ENCODE peak calls at places on chromosomes 13 and 19, in seven cellular contexts. One of them, this sample, is unnamed.

GRCh38 chr19:34224996-34225658 is 29.2 kb upstream of the GARRE1 start:
- DNase-seq in kidney: no peak
- DNase-seq in stimulated activated CD8-positive, alpha-beta memory T cell treated with anti-CD3 and anti-CD28 coated beads, Interleukin-4, amount 100 ng/mL, for 1 hour: no peak
- DNase-seq in Caki2: peak; percentile 35
- DNase-seq in GF-D8: no peak
- DNase-seq in NCI-H2227 treated with DMSO at 0.1 percent for 48 hours: no peak
- DNase-seq in dermis microvascular lymphatic vessel endothelial cell: no peak
- DNase-seq in this sample: no peak

GRCh38 chr13:52969373-52969772 is 59.2 kb upstream of the OLFM4 start:
- DNase-seq in dermis microvascular lymphatic vessel endothelial cell: no peak
- DNase-seq in kidney: no peak
- DNase-seq in NCI-H2227 treated with DMSO at 0.1 percent for 48 hours: no peak
- DNase-seq in stimulated activated CD8-positive, alpha-beta memory T cell treated with anti-CD3 and anti-CD28 coated beads, Interleukin-4, amount 100 ng/mL, for 1 hour: no peak
- DNase-seq in GF-D8: no peak
- DNase-seq in Caki2: no peak
- DNase-seq in this sample: no peak

GRCh38 chr13:79440958-79441553 is 35.0 kb upstream of the RBM26 start:
- DNase-seq in Caki2: peak; percentile 4
- DNase-seq in kidney: no peak
- DNase-seq in GF-D8: no peak
- DNase-seq in stimulated activated CD8-positive, alpha-beta memory T cell treated with anti-CD3 and anti-CD28 coated beads, Interleukin-4, amount 100 ng/mL, for 1 hour: no peak
- DNase-seq in NCI-H2227 treated with DMSO at 0.1 percent for 48 hours: no peak
- DNase-seq in dermis microvascular lymphatic vessel endothelial cell: no peak
- DNase-seq in this sample: no peak

GRCh38 chr19:47493378-47494210 is 9.6 kb upstream of the KPTN start:
- DNase-seq in kidney: no peak
- DNase-seq in GF-D8: no peak
- DNase-seq in stimulated activated CD8-positive, alpha-beta memory T cell treated with anti-CD3 and anti-CD28 coated beads, Interleukin-4, amount 100 ng/mL, for 1 hour: no peak
- DNase-seq in dermis microvascular lymphatic vessel endothelial cell: no peak
- DNase-seq in NCI-H2227 treated with DMSO at 0.1 percent for 48 hours: no peak
- DNase-seq in Caki2: no peak
- DNase-seq in this sample: no peak

GRCh38 chr19:52398091-52398461 is 427 bp downstream of the ZNF528 start:
- DNase-seq in stimulated activated CD8-positive, alpha-beta memory T cell treated with anti-CD3 and anti-CD28 coated beads, Interleukin-4, amount 100 ng/mL, for 1 hour: no peak
- DNase-seq in NCI-H2227 treated with DMSO at 0.1 percent for 48 hours: no peak
- DNase-seq in GF-D8: no peak
- DNase-seq in kidney: no peak
- DNase-seq in Caki2: no peak
- DNase-seq in dermis microvascular lymphatic vessel endothelial cell: no peak
- DNase-seq in this sample: peak; percentile 6

GRCh38 chr19:45901912-45902650 is at the start of gene MYPOP:
- DNase-seq in NCI-H2227 treated with DMSO at 0.1 percent for 48 hours: no peak
- DNase-seq in stimulated activated CD8-positive, alpha-beta memory T cell treated with anti-CD3 and anti-CD28 coated beads, Interleukin-4, amount 100 ng/mL, for 1 hour: no peak
- DNase-seq in dermis microvascular lymphatic vessel endothelial cell: peak; percentile 21
- DNase-seq in kidney: no peak
- DNase-seq in GF-D8: no peak
- DNase-seq in Caki2: no peak
- DNase-seq in this sample: no peak

GRCh38 chr13:79516590-79516989 is 35.6 kb downstream of the NDFIP2 start:
- DNase-seq in GF-D8: no peak
- DNase-seq in stimulated activated CD8-positive, alpha-beta memory T cell treated with anti-CD3 and anti-CD28 coated beads, Interleukin-4, amount 100 ng/mL, for 1 hour: no peak
- DNase-seq in Caki2: no peak
- DNase-seq in dermis microvascular lymphatic vessel endothelial cell: peak; percentile 30
- DNase-seq in kidney: no peak
- DNase-seq in NCI-H2227 treated with DMSO at 0.1 percent for 48 hours: no peak
- DNase-seq in this sample: no peak

GRCh38 chr13:30866692-30867669 is 39.1 kb upstream of the MEDAG start:
- DNase-seq in dermis microvascular lymphatic vessel endothelial cell: peak; percentile 41
- DNase-seq in Caki2: no peak
- DNase-seq in kidney: no peak
- DNase-seq in GF-D8: no peak
- DNase-seq in NCI-H2227 treated with DMSO at 0.1 percent for 48 hours: peak; percentile 69
- DNase-seq in stimulated activated CD8-positive, alpha-beta memory T cell treated with anti-CD3 and anti-CD28 coated beads, Interleukin-4, amount 100 ng/mL, for 1 hour: no peak
- DNase-seq in this sample: no peak

GRCh38 chr19:33245948-33246728 is 20.5 kb upstream of the SLC7A10 start:
- DNase-seq in GF-D8: no peak
- DNase-seq in NCI-H2227 treated with DMSO at 0.1 percent for 48 hours: no peak
- DNase-seq in kidney: peak; percentile 54
- DNase-seq in stimulated activated CD8-positive, alpha-beta memory T cell treated with anti-CD3 and anti-CD28 coated beads, Interleukin-4, amount 100 ng/mL, for 1 hour: no peak
- DNase-seq in Caki2: no peak
- DNase-seq in dermis microvascular lymphatic vessel endothelial cell: peak; percentile 7
- DNase-seq in this sample: no peak

GRCh38 chr19:49403404-49404187 is 15.5 kb downstream of the KASH5 start:
- DNase-seq in Caki2: no peak
- DNase-seq in NCI-H2227 treated with DMSO at 0.1 percent for 48 hours: no peak
- DNase-seq in kidney: no peak
- DNase-seq in stimulated activated CD8-positive, alpha-beta memory T cell treated with anti-CD3 and anti-CD28 coated beads, Interleukin-4, amount 100 ng/mL, for 1 hour: no peak
- DNase-seq in GF-D8: no peak
- DNase-seq in dermis microvascular lymphatic vessel endothelial cell: no peak
- DNase-seq in this sample: no peak

GRCh38 chr13:62879071-62879470 is 1463.4 kb upstream of the PCDH20 start:
- DNase-seq in GF-D8: no peak
- DNase-seq in kidney: no peak
- DNase-seq in dermis microvascular lymphatic vessel endothelial cell: no peak
- DNase-seq in Caki2: no peak
- DNase-seq in NCI-H2227 treated with DMSO at 0.1 percent for 48 hours: no peak
- DNase-seq in stimulated activated CD8-positive, alpha-beta memory T cell treated with anti-CD3 and anti-CD28 coated beads, Interleukin-4, amount 100 ng/mL, for 1 hour: no peak
- DNase-seq in this sample: no peak

GRCh38 chr19:41932259-41933130 is 4.2 kb upstream of the ERFL start:
- DNase-seq in kidney: peak; percentile 69
- DNase-seq in stimulated activated CD8-positive, alpha-beta memory T cell treated with anti-CD3 and anti-CD28 coated beads, Interleukin-4, amount 100 ng/mL, for 1 hour: no peak
- DNase-seq in Caki2: no peak
- DNase-seq in dermis microvascular lymphatic vessel endothelial cell: no peak
- DNase-seq in NCI-H2227 treated with DMSO at 0.1 percent for 48 hours: no peak
- DNase-seq in GF-D8: no peak
- DNase-seq in this sample: no peak

GRCh38 chr13:44237276-44237767 is 136.3 kb upstream of the SERP2 start:
- DNase-seq in dermis microvascular lymphatic vessel endothelial cell: peak; percentile 99
- DNase-seq in GF-D8: peak; percentile 70
- DNase-seq in Caki2: peak; percentile 56
- DNase-seq in stimulated activated CD8-positive, alpha-beta memory T cell treated with anti-CD3 and anti-CD28 coated beads, Interleukin-4, amount 100 ng/mL, for 1 hour: no peak
- DNase-seq in kidney: peak; percentile 75
- DNase-seq in NCI-H2227 treated with DMSO at 0.1 percent for 48 hours: no peak
- DNase-seq in this sample: peak; percentile 71

GRCh38 chr19:36128392-36128736 is 11.5 kb upstream of the CAPNS1 start:
- DNase-seq in dermis microvascular lymphatic vessel endothelial cell: no peak
- DNase-seq in GF-D8: peak; percentile 64
- DNase-seq in NCI-H2227 treated with DMSO at 0.1 percent for 48 hours: peak; percentile 73
- DNase-seq in stimulated activated CD8-positive, alpha-beta memory T cell treated with anti-CD3 and anti-CD28 coated beads, Interleukin-4, amount 100 ng/mL, for 1 hour: no peak
- DNase-seq in kidney: no peak
- DNase-seq in Caki2: no peak
- DNase-seq in this sample: no peak

GRCh38 chr19:8069116-8069973 is 16.8 kb downstream of the CCL25 start:
- DNase-seq in NCI-H2227 treated with DMSO at 0.1 percent for 48 hours: no peak
- DNase-seq in stimulated activated CD8-positive, alpha-beta memory T cell treated with anti-CD3 and anti-CD28 coated beads, Interleukin-4, amount 100 ng/mL, for 1 hour: no peak
- DNase-seq in GF-D8: no peak
- DNase-seq in kidney: no peak
- DNase-seq in Caki2: no peak
- DNase-seq in dermis microvascular lymphatic vessel endothelial cell: no peak
- DNase-seq in this sample: no peak

GRCh38 chr13:57583529-57583928 is 48.0 kb upstream of the PCDH17 start:
- DNase-seq in kidney: no peak
- DNase-seq in dermis microvascular lymphatic vessel endothelial cell: no peak
- DNase-seq in Caki2: no peak
- DNase-seq in stimulated activated CD8-positive, alpha-beta memory T cell treated with anti-CD3 and anti-CD28 coated beads, Interleukin-4, amount 100 ng/mL, for 1 hour: no peak
- DNase-seq in GF-D8: no peak
- DNase-seq in NCI-H2227 treated with DMSO at 0.1 percent for 48 hours: no peak
- DNase-seq in this sample: no peak

GRCh38 chr13:33016414-33017409 is at the start of gene KL:
- DNase-seq in Caki2: no peak
- DNase-seq in kidney: peak; percentile 86
- DNase-seq in stimulated activated CD8-positive, alpha-beta memory T cell treated with anti-CD3 and anti-CD28 coated beads, Interleukin-4, amount 100 ng/mL, for 1 hour: no peak
- DNase-seq in dermis microvascular lymphatic vessel endothelial cell: peak; percentile 7
- DNase-seq in GF-D8: no peak
- DNase-seq in NCI-H2227 treated with DMSO at 0.1 percent for 48 hours: no peak
- DNase-seq in this sample: no peak